ENCODE peak calls at places on chromosomes 12 and 14, in six cellular contexts. K, C, F, V, T and H are unnamed samples.

GRCh38 chr12:104687823-104688573 is 231.2 kb downstream of the CHST11 start:
- DNase-seq in F (no peak), T (no peak), C (no peak), K (no peak), V (no peak), H (no peak)

GRCh38 chr12:389138-390096 is at the start of gene KDM5A:
- DNase-seq in T (peak; percentile 96), C (peak; percentile 89), K (peak; percentile 92), V (peak; percentile 97), F (peak; percentile 96), H (peak; percentile 96)

GRCh38 chr12:49811136-49811535 is 17.1 kb downstream of the NCKAP5L start:
- DNase-seq in F (no peak), K (no peak), V (no peak), C (no peak), T (no peak), H (no peak)

GRCh38 chr12:4274396-4274959 is 916 bp downstream of the CCND2 start:
- DNase-seq in C (no peak), T (no peak), K (no peak), F (no peak), V (no peak), H (no peak)

GRCh38 chr12:76346798-76347420 is 1.3 kb downstream of the BBS10 start:
- DNase-seq in F (no peak), V (peak; percentile 85), K (peak; percentile 77), T (peak; percentile 86), C (no peak), H (peak; percentile 84)

GRCh38 chr14:26833777-26834176 is 235.9 kb upstream of the NOVA1 start:
- DNase-seq in C (no peak), K (peak; percentile 18), F (no peak), T (no peak), V (peak; percentile 12), H (no peak)

GRCh38 chr12:114408881-114409795 is 3.2 kb upstream of the TBX5 start:
- DNase-seq in K (peak; percentile 75), F (no peak), V (no peak), T (peak; percentile 74), C (peak; percentile 39), H (peak; percentile 7)

GRCh38 chr12:122665349-122665748 is 37.8 kb downstream of the HCAR2 start:
- DNase-seq in T (no peak), C (no peak), F (no peak), K (no peak), V (no peak), H (no peak)

GRCh38 chr12:100443434-100443833 is 30.2 kb upstream of the NR1H4 start:
- DNase-seq in T (no peak), K (no peak), C (no peak), V (peak; percentile 23), F (no peak), H (no peak)

GRCh38 chr12:6165418-6165817 is 34.8 kb upstream of the CD9 start:
- DNase-seq in V (peak; percentile 38), K (peak; percentile 19), T (no peak), C (no peak), F (no peak), H (peak; percentile 59)

GRCh38 chr14:33802737-33803136 is 148.1 kb downstream of the EGLN3 start:
- DNase-seq in V (no peak), T (no peak), F (no peak), C (no peak), K (no peak), H (no peak)

GRCh38 chr12:130087222-130087621 is 75.0 kb upstream of the FZD10 start:
- DNase-seq in C (no peak), K (no peak), V (no peak), T (no peak), F (no peak), H (no peak)

GRCh38 chr12:20946732-20947131 is 136.2 kb downstream of the SLCO1B3 start:
- DNase-seq in C (no peak), V (peak; percentile 52), F (no peak), T (peak; percentile 1), K (peak; percentile 16), H (peak; percentile 12)

DNA sequence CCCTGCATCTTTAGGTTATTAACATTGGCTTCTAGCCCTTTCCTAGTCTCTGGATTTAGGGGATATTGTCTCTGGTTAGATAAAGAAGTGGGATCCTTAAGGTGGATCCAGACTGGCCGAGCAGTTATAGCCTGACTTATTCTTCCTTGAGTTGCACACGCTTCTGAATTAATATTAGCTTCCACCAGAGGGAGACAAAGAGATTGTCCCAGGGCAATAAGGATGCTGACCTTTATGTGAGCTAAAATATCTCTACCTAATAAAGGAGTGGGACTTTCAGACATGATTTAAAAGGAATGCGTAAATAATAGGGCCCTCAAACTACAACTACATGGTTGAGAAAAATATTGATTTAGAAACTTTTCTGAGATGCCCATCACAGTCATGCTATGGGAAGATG is 139.7 kb downstream of the SLCO1B3 start:
- DNase-seq in V (peak; percentile 68), K (peak; percentile 10), F (no peak), T (peak; percentile 16), C (no peak), H (peak; percentile 15)
- TF ChIP-seq CTCF in V (peak; percentile 71), K (peak; percentile 28), F (peak; percentile 25), T (peak; percentile 54), C (no peak), H (peak; percentile 30)

DNA sequence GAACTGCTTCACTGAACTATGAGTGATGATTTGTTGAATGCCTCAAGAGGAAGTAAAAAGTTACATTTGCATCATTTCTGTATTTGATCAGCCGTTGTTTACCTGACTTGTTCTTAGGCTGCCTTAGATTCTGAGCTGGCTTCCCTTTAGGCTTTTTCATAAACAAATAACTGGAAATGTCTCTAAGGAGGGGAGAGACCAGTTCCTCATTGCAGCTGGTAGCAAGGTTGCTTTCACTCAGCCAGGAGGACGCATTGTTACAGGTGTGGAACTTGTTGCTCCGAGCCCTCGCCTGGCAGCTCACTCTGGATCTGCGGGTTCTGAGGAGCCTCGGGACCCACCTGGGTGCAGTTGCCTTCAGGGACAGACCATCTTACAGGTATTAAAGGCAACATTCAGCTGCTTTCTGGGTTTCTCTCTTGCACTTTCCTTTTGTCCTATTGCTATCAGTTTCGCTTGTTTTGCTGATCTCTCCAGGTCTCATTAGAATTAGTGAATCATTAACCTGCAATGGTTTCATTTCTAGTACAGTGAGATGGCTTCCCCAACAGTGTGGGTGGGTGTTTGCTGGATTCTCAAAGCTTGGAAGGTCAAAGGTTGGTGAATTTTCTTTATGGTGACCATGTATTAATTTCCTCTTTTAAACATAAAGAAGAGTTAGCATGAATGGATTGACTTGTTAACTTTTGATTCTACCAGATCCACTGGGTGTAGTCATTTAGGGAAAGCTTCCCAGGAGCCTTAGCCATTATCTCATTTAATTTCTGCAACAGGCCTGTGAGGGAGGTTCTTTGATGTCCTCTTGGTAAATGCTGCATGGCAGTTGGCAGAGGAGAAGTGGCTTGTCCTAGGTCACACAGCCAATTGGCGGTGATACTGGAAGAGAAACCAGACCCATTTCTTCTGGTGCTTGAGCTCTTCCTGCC is at the start of gene PLEKHG7:
- DNase-seq in T (no peak), K (no peak), V (no peak), C (no peak), F (no peak), H (no peak)
- H3K4me3 ChIP-seq in T (no peak within 1 kb of the TSS), K (no peak within 1 kb of the TSS), V (no peak within 1 kb of the TSS), C (no peak within 1 kb of the TSS), F (peak within 1 kb of the TSS; percentile 81), H (no peak within 1 kb of the TSS)

DNA sequence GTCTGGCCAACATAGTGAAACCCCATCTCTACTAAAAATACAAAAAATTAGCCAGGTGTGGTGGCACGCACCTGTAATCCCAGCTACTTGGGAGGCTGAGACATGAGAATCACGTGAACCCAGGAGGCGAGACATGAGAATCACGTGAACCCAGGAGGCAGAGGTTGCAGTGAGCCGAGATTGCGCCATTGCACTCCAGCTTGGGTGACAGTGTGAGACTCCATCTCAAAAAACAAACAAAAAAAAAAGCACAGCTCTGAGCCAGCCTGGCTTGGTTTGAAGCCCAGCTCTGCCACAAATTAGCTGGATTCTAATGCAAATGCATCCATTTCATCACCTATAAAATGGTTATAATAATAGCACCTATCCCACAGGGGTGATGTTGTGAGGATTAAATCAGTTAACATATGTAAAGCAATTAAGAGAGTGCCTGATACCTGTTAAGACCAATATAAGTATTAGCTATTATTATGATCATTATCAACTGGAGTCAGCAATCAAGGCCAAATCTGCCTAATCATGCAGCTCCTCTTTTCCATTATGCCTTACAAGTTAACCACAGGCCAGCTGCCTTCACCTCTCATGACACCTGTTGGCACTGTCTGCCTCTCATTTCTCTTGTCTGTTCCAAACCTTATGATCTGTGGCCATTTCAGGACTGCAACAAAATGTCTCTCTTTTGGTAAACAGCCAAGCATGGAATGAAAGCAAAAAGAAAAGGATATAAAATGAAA is 2.1 kb downstream of the GNPTAB start:
- DNase-seq in F (no peak), C (no peak), V (no peak), K (no peak), T (no peak), H (no peak)
- TF ChIP-seq CTCF in F (no peak), C (no peak), V (no peak), K (no peak), T (no peak), H (no peak)

GRCh38 chr12:80641936-80642335 is 65.5 kb upstream of the MYF6 start:
- DNase-seq in F (no peak), K (peak; percentile 58), C (no peak), T (no peak), V (no peak), H (no peak)

GRCh38 chr12:80648866-80649265 is 58.6 kb upstream of the MYF6 start:
- DNase-seq in C (no peak), V (peak; percentile 57), K (peak; percentile 93), T (peak; percentile 27), F (no peak), H (peak; percentile 69)

DNA sequence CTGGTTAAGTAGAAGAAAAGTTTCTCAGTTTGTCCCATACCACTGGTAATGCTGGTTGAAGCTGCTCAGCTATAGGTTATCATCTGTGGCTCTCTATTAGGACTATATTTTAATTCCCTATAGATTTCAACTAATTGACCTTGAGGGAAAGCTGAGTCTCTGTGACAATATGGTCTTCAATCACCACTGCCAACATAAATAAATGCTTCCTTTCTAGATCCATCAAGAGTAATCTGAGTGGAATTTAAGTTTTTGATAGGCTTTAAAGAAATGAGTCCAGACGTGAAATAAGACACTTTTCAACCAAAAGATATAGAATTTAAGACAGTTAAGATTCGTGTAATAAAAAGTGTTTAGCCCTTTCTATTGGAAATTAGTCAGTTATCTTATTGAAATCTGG is 63.5 kb upstream of the MYF6 start:
- DNase-seq in F (no peak), K (peak; percentile 35), V (no peak), C (no peak), T (no peak), H (no peak)
- H3K4me3 ChIP-seq in F (no peak overlapping the region), K (no peak overlapping the region), V (no peak overlapping the region), C (no peak overlapping the region), T (no peak overlapping the region), H (no peak overlapping the region)

GRCh38 chr14:88164906-88165534 is 158.0 kb downstream of the KCNK10 start:
- DNase-seq in T (no peak), V (no peak), C (no peak), F (no peak), K (no peak), H (no peak)
- TF ChIP-seq CTCF in T (no peak), V (no peak), C (no peak), F (no peak), K (no peak), H (no peak)